ENCODE peak calls at places on chromosomes 6 and 20, in four cellular contexts. S is left ventricle myocardium superior, V is retina, U is mesenchymal stem cell. T is an unnamed sample.

GRCh38 chr6:141988954-141989705 is 143.6 kb upstream of the GJE1 start:
- DNase-seq in S (no peak), V (peak), U (peak), T (peak)

GRCh38 chr6:130033999-130034814 is 15.8 kb downstream of the L3MBTL3 start:
- DNase-seq in S (no peak), V (no peak), U (peak), T (no peak)

GRCh38 chr6:92753956-92754355 is 665.4 kb downstream of the EPHA7 start:
- DNase-seq in S (no peak), V (no peak), U (no peak), T (no peak)

GRCh38 chr20:17662333-17663039 is 19.6 kb downstream of the RRBP1 start:
- DNase-seq in S (no peak), V (no peak), U (peak), T (peak)

GRCh38 chr6:51855310-51856082 is 231.9 kb downstream of the PKHD1 start:
- DNase-seq in S (no peak), V (peak), U (peak), T (peak)

GRCh38 chr6:85008311-85009015 is 244.1 kb upstream of the TBX18 start:
- DNase-seq in S (no peak), V (no peak), U (peak), T (peak)

GRCh38 chr6:158848441-158848840 is 29.3 kb upstream of the EZR start:
- DNase-seq in S (no peak), V (no peak), U (no peak), T (no peak)

GRCh38 chr6:4486543-4487319 is 289.5 kb upstream of the CDYL start:
- DNase-seq in S (no peak), V (no peak), U (peak), T (no peak)

GRCh38 chr6:151647871-151648639 is 154.2 kb downstream of the CCDC170 start:
- DNase-seq in S (no peak), V (no peak), U (no peak), T (no peak)

GRCh38 chr20:36604952-36605308 is 649 bp upstream of the RAB5IF start:
- DNase-seq in S (peak), V (no peak), U (no peak), T (no peak)

GRCh38 chr6:147700436-147701209 is 192.1 kb downstream of the SAMD5 start:
- DNase-seq in S (no peak), V (no peak), U (peak), T (no peak)

GRCh38 chr20:16528078-16528477 is 45.2 kb downstream of the KIF16B start:
- DNase-seq in S (no peak), V (no peak), U (peak), T (peak)

GRCh38 chr6:41000248-41000647 is 38.8 kb downstream of the UNC5CL start:
- DNase-seq in S (no peak), V (no peak), U (no peak), T (no peak)

GRCh38 chr6:54874349-54875048 is 27.9 kb downstream of the FAM83B start:
- DNase-seq in S (no peak), V (no peak), U (no peak), T (no peak)

GRCh38 chr6:107115695-107116327 is 496 bp upstream of the BEND3 start:
- DNase-seq in S (peak), V (peak), U (peak), T (no peak)

GRCh38 chr20:57249772-57250171 is 16.7 kb downstream of the BMP7 start:
- DNase-seq in S (no peak), V (no peak), U (no peak), T (no peak)

GRCh38 chr6:99013145-99013544 is 65.4 kb upstream of the FBXL4 start:
- DNase-seq in S (no peak), V (no peak), U (peak), T (peak)

GRCh38 chr6:147724454-147724853 is 216.0 kb downstream of the SAMD5 start:
- DNase-seq in S (no peak), V (no peak), U (no peak), T (no peak)

GRCh38 chr20:42740191-42740870 is 449.4 kb downstream of the PTPRT start:
- DNase-seq in S (peak), V (no peak), U (no peak), T (no peak)

GRCh38 chr6:128520436-128521301 is at the start of gene PTPRK:
- DNase-seq in S (peak), V (peak), U (peak), T (peak)